ENCODE peak calls at places on chromosomes 13 and 19, in nine cellular contexts. H, A, I, U, Y, O, K, V and X are unnamed samples.
A peak's percentile ranks its signal among the peaks of the same experiment; 100 is the strongest.

GRCh38 chr13:53206455-53206854 is 177.8 kb downstream of the OLFM4 start:
- DNase-seq in H (no peak), O (no peak), V (no peak), A (no peak), K (no peak), I (no peak), U (no peak), Y (peak; percentile 24), X (no peak)

GRCh38 chr13:99860736-99861135 is 110.8 kb downstream of the ZIC5 start:
- DNase-seq in A (no peak), V (no peak), Y (no peak), H (no peak), K (no peak), U (no peak), O (no peak), I (no peak), X (no peak)

GRCh38 chr19:12095111-12095790 is 30.7 kb downstream of the ZNF844 start:
- DNase-seq in I (no peak), K (peak; percentile 16), U (no peak), V (no peak), Y (no peak), A (no peak), O (no peak), H (no peak), X (no peak)

GRCh38 chr19:17739121-17739875 is 12.0 kb upstream of the FCHO1 start:
- DNase-seq in I (no peak), V (peak; percentile 88), A (no peak), K (no peak), U (no peak), O (peak; percentile 70), H (no peak), Y (no peak), X (no peak)

GRCh38 chr13:59776924-59777690 is 386.6 kb downstream of the DIAPH3 start:
- DNase-seq in A (no peak), H (no peak), U (no peak), K (peak; percentile 48), O (no peak), Y (no peak), I (no peak), V (no peak), X (no peak)

GRCh38 chr19:53161123-53161522 is 2.3 kb upstream of the ZNF347 start:
- DNase-seq in I (no peak), U (no peak), A (no peak), H (no peak), V (no peak), O (no peak), K (no peak), Y (no peak), X (no peak)

GRCh38 chr13:46179576-46180368 is 2.2 kb downstream of the LCP1 start:
- DNase-seq in A (no peak), H (no peak), K (no peak), I (peak; percentile 73), V (peak; percentile 92), Y (no peak), O (peak; percentile 75), U (no peak), X (peak; percentile 65)

GRCh38 chr13:86185636-86186035 is 386.4 kb upstream of the SLITRK6 start:
- DNase-seq in V (no peak), H (no peak), A (no peak), Y (no peak), K (no peak), U (no peak), O (no peak), I (no peak), X (no peak)

GRCh38 chr13:75372517-75372916 is 109.5 kb downstream of the TBC1D4 start:
- DNase-seq in U (no peak), Y (peak; percentile 54), K (peak; percentile 59), H (no peak), O (no peak), A (no peak), I (peak; percentile 19), V (no peak), X (peak; percentile 32)

GRCh38 chr19:33501957-33502356 is 19.6 kb downstream of the PEPD start:
- DNase-seq in V (peak; percentile 51), Y (no peak), H (no peak), A (no peak), K (no peak), O (peak; percentile 12), I (no peak), U (no peak), X (no peak)

GRCh38 chr19:19657397-19657783 is 6.1 kb downstream of the ATP13A1 start:
- DNase-seq in O (no peak), A (no peak), I (no peak), H (no peak), V (peak; percentile 45), K (no peak), U (no peak), Y (no peak), X (no peak)

GRCh38 chr19:46791944-46792343 is 3.5 kb upstream of the SLC1A5 start:
- DNase-seq in Y (no peak), A (no peak), V (no peak), U (no peak), K (peak; percentile 90), O (no peak), H (no peak), I (peak; percentile 61), X (no peak)

GRCh38 chr19:16293133-16294085 is 31.2 kb upstream of the KLF2 start:
- DNase-seq in H (peak; percentile 70), Y (no peak), I (no peak), K (peak; percentile 94), V (no peak), A (peak; percentile 62), O (no peak), U (peak; percentile 41), X (peak; percentile 68)

GRCh38 chr13:39783051-39783450 is 127.6 kb downstream of the COG6 start:
- DNase-seq in I (no peak), A (no peak), Y (no peak), U (no peak), K (no peak), V (no peak), H (no peak), O (no peak), X (no peak)

GRCh38 chr13:78012046-78012445 is 93.4 kb upstream of the EDNRB start:
- DNase-seq in V (no peak), A (no peak), K (no peak), H (no peak), O (no peak), U (no peak), Y (no peak), I (no peak), X (no peak)

GRCh38 chr19:19083413-19084178 is 19.8 kb downstream of the SLC25A42 start:
- DNase-seq in H (no peak), U (no peak), A (no peak), I (no peak), V (no peak), K (no peak), Y (no peak), O (peak; percentile 78), X (no peak)

GRCh38 chr13:50511877-50512332 is 331.6 kb downstream of the DLEU7 start:
- DNase-seq in V (no peak), K (no peak), A (no peak), Y (no peak), H (no peak), O (no peak), I (peak; percentile 23), U (no peak), X (peak; percentile 31)

GRCh38 chr13:38167164-38167822 is 182.4 kb upstream of the UFM1 start:
- DNase-seq in O (no peak), K (no peak), Y (no peak), V (no peak), A (no peak), U (no peak), I (no peak), H (no peak), X (no peak)

GRCh38 chr19:18896421-18896841 is 473 bp upstream of the CERS1 start:
- DNase-seq in U (no peak), Y (peak; percentile 22), K (no peak), H (no peak), I (no peak), O (no peak), V (peak; percentile 61), A (no peak), X (no peak)

DNA sequence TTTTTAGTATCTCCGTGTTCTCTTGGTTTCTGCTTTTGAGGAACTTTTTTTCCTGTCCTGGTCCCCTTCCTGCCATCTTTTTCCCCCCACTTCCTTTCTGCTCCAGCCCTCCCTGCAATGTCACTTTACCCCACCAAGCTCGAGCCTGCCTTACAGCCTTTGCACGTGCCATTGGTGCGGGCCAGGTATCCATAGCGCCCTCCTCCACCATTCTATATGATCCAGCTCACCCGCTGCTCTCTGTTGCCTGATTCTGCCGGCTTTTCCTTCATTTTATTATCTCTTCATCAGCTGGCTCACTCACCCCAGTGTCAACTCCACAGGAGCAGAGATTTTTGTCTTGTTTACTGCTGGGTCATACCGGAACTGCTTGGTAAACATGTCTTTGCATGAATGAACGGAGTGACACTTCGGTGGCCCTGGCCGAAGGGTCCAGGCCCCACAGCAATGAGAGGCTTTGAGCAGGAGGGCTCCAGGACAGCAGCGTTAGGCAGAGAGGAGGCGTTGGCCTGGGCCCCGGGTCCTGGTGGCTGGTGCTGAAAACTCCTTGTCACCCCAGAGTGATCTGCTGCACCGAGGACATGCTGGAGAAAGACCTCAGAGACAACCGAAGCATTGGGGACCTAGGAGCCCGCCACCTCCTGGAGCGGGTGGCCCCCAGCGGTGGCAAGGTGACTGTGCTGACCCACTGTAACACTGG is 1.2 kb downstream of the MRI1 start:
- DNase-seq in U (no peak), K (peak; percentile 36), I (no peak), O (no peak), V (no peak), H (no peak), Y (no peak), A (no peak), X (no peak)
- H3K27ac ChIP-seq in U (peak overlapping the region; percentile 11), K (no peak overlapping the region), I (peak overlapping the region; percentile 0), O (peak overlapping the region; percentile 76), V (peak overlapping the region; percentile 74), H (peak overlapping the region; percentile 87), Y (no peak overlapping the region), A (peak overlapping the region; percentile 80), X (no peak overlapping the region)

GRCh38 chr13:51950722-51951121 is 60.5 kb downstream of the ATP7B start:
- DNase-seq in O (no peak), H (no peak), V (no peak), Y (no peak), A (no peak), K (no peak), I (peak; percentile 7), U (no peak), X (no peak)
- H3K4me1 ChIP-seq in O (no peaks in the 10 kb centered on the region), H (no peaks in the 10 kb centered on the region), V (no peaks in the 10 kb centered on the region), Y (no peaks in the 10 kb centered on the region), A (no peaks in the 10 kb centered on the region), K (no peaks in the 10 kb centered on the region), I (peaks cover 39% of the 10 kb centered on the region), U (no peaks in the 10 kb centered on the region), X (peaks cover 8% of the 10 kb centered on the region)

DNA sequence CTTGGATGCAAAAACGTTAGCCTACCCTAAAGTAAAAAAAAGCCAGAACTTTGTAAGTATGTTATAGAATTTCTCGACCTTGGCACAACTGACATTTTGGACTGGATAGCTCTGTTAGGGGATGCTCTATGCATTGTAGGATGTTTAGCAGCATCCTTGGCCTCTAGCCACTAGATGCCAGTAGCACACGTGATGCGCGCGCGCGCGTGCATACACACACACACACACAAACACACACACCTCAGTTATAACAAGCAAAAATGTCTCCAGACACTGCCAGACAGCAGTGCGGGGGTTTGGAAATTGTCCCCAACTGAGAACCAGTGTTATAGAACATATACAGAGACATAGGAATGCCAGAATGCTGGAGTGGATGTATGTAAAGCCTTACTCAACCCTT is 17.2 kb downstream of the ZNF226 start:
- DNase-seq in H (no peak), I (no peak), A (no peak), O (no peak), Y (no peak), K (no peak), V (no peak), U (no peak), X (no peak)
- H3K9me3 ChIP-seq in H (peaks cover 79% of the 10 kb centered on the region), I (peaks cover 47% of the 10 kb centered on the region), A (peaks cover 61% of the 10 kb centered on the region), O (peaks cover 85% of the 10 kb centered on the region), Y (no peaks in the 10 kb centered on the region), K (peaks cover 56% of the 10 kb centered on the region), V (peaks cover 97% of the 10 kb centered on the region), U (no peaks in the 10 kb centered on the region), X (peaks cover 9% of the 10 kb centered on the region)

GRCh38 chr13:110305949-110306339 is 1.0 kb downstream of the COL4A1 start:
- DNase-seq in Y (no peak), V (no peak), O (no peak), A (no peak), K (peak; percentile 40), H (no peak), U (no peak), I (no peak), X (no peak)
- H3K27ac ChIP-seq in Y (no peak overlapping the region), V (peak overlapping the region; percentile 87), O (peak overlapping the region; percentile 93), A (peak overlapping the region; percentile 87), K (peak overlapping the region; percentile 70), H (peak overlapping the region; percentile 98), U (peak overlapping the region; percentile 26), I (no peak overlapping the region), X (peak overlapping the region; percentile 84)